ENCODE peak calls at places on chromosome 1, in ten cellular contexts. J, Q, C, F, B, G, N, M, S and T are unnamed samples.

GRCh38 chr1:183942933-183943693 is 94.4 kb downstream of the COLGALT2 start:
- DNase-seq in Q (no peak), N (peak; percentile 90), C (no peak), B (peak; percentile 76), G (peak; percentile 97), S (no peak), J (peak; percentile 98), F (peak; percentile 50), M (peak; percentile 74), T (peak; percentile 92)

GRCh38 chr1:5837976-5838653 is 154.1 kb downstream of the NPHP4 start:
- DNase-seq in G (no peak), Q (no peak), N (no peak), C (no peak), B (no peak), M (no peak), S (no peak), J (no peak), F (no peak), T (no peak)

GRCh38 chr1:156496211-156496761 is 4.3 kb downstream of the MEF2D start:
- DNase-seq in C (no peak), Q (no peak), G (no peak), B (no peak), M (no peak), S (no peak), F (no peak), J (peak; percentile 48), N (no peak), T (no peak)

GRCh38 chr1:16189003-16189402 is 23.4 kb downstream of the ARHGEF19 start:
- DNase-seq in G (no peak), S (no peak), J (no peak), C (no peak), F (no peak), N (no peak), B (no peak), M (no peak), Q (no peak), T (no peak)

GRCh38 chr1:24964811-24965570 is 34.9 kb upstream of the RUNX3 start:
- DNase-seq in S (no peak), F (peak; percentile 65), Q (no peak), G (peak; percentile 50), J (no peak), N (no peak), C (peak; percentile 90), B (no peak), M (peak; percentile 61), T (no peak)

GRCh38 chr1:2225029-2225428 is 3.1 kb upstream of the SKI start:
- DNase-seq in B (no peak), S (no peak), J (no peak), F (no peak), M (no peak), G (no peak), C (no peak), Q (no peak), N (no peak), T (no peak)

GRCh38 chr1:18950415-18951026 is 6.0 kb downstream of the IFFO2 start:
- DNase-seq in M (peak; percentile 82), N (no peak), B (no peak), Q (no peak), J (no peak), G (no peak), F (peak; percentile 67), C (peak; percentile 52), S (no peak), T (no peak)

GRCh38 chr1:227795732-227796131 is 19.7 kb upstream of the PRSS38 start:
- DNase-seq in G (no peak), C (no peak), F (no peak), N (peak; percentile 71), M (no peak), J (no peak), Q (no peak), S (peak; percentile 6), B (no peak), T (no peak)

DNA sequence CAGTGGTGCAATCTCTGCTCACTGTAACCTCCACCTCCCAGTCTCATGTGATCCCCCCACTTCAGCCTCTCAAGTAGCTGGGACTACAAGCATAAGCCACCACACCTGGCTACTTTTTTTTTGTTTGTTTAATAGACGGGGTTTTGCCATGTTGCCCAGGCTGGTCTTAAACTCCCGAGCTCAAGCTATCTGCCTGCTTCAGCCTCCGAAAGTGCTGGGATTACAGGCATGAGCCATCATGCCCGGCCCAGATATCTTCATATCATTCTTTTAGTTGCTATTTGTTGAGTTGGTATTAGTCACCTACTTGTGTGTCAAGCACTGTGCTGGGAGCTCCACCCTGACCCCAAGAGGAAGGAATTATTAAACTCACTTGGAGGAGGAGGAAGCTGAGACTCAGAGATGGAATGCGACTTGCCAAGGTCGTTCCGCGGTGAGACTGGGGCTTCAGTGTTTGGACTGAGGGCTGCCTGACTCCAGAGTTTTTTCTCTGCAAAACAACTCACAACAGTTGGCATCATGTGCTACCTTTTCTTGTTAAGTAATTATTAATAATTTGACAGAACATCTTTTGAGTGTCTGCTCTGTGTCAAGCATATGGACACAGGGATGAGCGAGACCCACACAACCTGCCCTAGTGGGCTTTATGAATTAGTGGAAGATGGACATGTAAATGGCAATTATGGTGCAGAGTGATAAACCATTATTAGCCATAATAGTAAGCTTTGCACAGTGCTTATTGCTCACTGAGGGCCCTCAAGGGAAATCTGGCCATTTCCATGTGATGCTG is 132.0 kb downstream of the FOXD2 start:
- DNase-seq in M (no peak), S (no peak), Q (no peak), C (no peak), G (peak; percentile 85), N (no peak), B (peak; percentile 84), F (peak; percentile 65), J (peak; percentile 69), T (peak; percentile 83)
- TF ChIP-seq CTCF in M (peak; percentile 9), S (peak; percentile 48), Q (no peak), C (no peak), G (peak; percentile 63), N (peak; percentile 60), B (peak; percentile 59), F (peak; percentile 38), J (peak; percentile 61), T (peak; percentile 51)

GRCh38 chr1:110411173-110411572 is 3.7 kb upstream of the LAMTOR5 start:
- DNase-seq in B (no peak), J (no peak), S (no peak), G (no peak), F (no peak), N (no peak), Q (no peak), M (no peak), C (no peak), T (no peak)

GRCh38 chr1:110412576-110412975 is 5.1 kb upstream of the LAMTOR5 start:
- DNase-seq in C (peak; percentile 65), Q (peak; percentile 78), S (peak; percentile 85), B (no peak), M (peak; percentile 69), G (no peak), N (no peak), J (no peak), F (peak; percentile 69), T (peak; percentile 23)

GRCh38 chr1:110408488-110408887 is 994 bp upstream of the LAMTOR5 start:
- DNase-seq in B (no peak), N (no peak), Q (no peak), M (no peak), J (no peak), C (no peak), S (no peak), G (no peak), F (no peak), T (no peak)

GRCh38 chr1:110403805-110404204 is 3.7 kb downstream of the LAMTOR5 start:
- DNase-seq in C (no peak), Q (no peak), G (no peak), F (no peak), B (no peak), N (no peak), S (no peak), J (no peak), M (no peak), T (no peak)

DNA sequence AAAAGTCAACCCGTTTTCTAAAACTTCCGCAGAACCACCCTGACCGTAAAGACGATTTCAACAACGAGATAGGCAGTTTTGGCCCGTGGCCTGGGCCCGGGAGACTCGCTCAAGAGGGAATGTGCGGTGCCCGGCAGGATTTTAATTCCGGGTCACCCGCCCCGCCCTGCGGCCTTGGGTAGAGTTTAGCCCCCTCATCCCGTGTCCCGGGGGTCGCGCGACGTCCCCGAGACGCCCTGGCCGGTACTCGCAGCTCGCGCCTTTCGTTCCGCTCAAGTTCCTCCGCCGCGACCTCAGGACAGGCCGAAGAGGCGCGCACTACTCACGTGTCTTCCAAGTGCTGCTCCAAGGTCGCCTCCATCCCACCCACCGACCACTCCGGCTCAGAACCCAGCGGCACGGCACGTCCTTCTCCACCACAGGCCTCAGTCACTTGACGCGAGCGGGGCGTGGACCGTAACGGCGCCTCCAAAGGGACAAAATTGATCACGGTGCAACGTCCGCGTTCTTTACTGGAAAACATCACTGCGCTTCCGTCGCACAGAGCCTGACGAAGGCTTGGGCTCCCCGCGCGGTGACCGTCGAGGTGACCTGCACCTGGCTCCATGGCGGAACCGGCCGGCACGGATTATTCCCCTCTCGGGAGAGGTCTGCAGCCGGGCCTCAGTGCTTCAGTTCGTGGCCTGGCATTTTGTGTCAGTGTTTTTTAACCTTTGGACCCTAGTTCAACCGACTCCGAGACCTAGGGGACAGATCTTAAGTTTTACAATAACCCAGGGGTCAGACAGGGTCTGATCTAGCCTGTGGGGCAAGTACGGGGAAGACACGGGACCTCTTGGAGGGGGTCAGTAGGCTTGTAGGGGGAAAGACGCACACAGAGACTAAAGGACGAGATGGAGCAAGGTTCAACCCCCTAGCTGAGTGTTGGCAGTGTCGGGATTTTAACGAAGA is at the start of gene LAMTOR5:
- DNase-seq in M (peak; percentile 97), B (peak; percentile 86), Q (peak; percentile 95), C (peak; percentile 87), F (peak; percentile 94), N (peak; percentile 96), S (peak; percentile 85), J (peak; percentile 67), G (peak; percentile 55), T (peak; percentile 55)
- TF ChIP-seq CTCF in M (peak; percentile 11), B (no peak), Q (no peak), C (no peak), F (no peak), N (no peak), S (peak; percentile 29), J (no peak), G (no peak), T (no peak)

GRCh38 chr1:91745649-91746383 is 140.1 kb downstream of the TGFBR3 start:
- DNase-seq in N (no peak), C (no peak), B (no peak), F (no peak), G (no peak), J (no peak), Q (no peak), M (no peak), S (no peak), T (no peak)

GRCh38 chr1:91746728-91747338 is 139.1 kb downstream of the TGFBR3 start:
- DNase-seq in M (peak; percentile 4), S (no peak), B (no peak), N (no peak), J (no peak), G (no peak), Q (no peak), F (no peak), C (no peak), T (no peak)

GRCh38 chr1:91742848-91743292 is 143.1 kb downstream of the TGFBR3 start:
- DNase-seq in G (no peak), N (no peak), C (no peak), M (peak; percentile 91), Q (no peak), S (no peak), B (no peak), F (no peak), J (no peak), T (no peak)

GRCh38 chr1:91747666-91748065 is 138.3 kb downstream of the TGFBR3 start:
- DNase-seq in C (no peak), J (no peak), F (no peak), B (no peak), M (peak; percentile 54), G (no peak), N (no peak), S (no peak), Q (no peak), T (no peak)

DNA sequence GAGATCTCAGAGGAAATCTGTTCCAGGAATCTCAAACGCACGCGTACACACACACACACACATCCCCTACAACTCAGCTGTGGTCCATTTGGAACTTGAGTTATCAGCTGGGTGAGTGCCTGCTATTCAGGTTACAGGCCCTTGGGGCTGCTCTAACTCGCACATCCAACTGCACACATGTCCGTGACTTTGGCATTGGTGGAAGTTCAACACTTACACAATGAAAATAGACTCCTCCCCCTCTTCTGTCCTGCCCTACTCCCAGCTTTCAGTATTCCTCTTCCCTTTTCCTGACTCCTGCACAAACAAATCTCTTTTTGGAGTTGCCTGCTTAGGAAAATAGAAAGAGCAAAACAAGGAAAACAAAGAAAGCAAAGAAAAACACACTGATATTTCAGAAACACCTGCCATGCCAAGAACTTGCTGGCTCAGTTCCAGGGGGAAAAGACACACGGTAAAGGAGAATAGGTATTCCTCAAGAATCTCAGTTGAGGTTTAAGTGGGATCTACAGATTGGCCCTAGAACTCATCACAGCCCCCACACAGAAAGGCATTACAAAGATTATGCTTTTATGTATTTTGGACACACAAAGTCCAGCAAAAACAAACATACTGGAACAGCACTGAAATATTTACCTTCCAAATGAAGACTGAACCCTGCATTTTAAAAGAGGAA is 140.8 kb downstream of the TGFBR3 start:
- DNase-seq in B (peak; percentile 51), M (peak; percentile 82), S (no peak), J (no peak), G (no peak), C (no peak), F (no peak), N (no peak), Q (no peak), T (no peak)
- TF ChIP-seq CTCF in B (no peak), M (no peak), S (no peak), J (no peak), G (no peak), C (no peak), F (no peak), N (peak; percentile 13), Q (no peak), T (no peak)

GRCh38 chr1:1035291-1035931 is 15.5 kb downstream of the AGRN start:
- DNase-seq in S (no peak), J (no peak), M (no peak), F (no peak), G (no peak), B (no peak), C (no peak), N (no peak), Q (no peak), T (no peak)
- TF ChIP-seq CTCF in S (no peak), J (no peak), M (no peak), F (no peak), G (no peak), B (no peak), C (no peak), N (no peak), Q (no peak), T (no peak)